ENCODE peak calls at places on chromosome 18, in eight cellular contexts. R is sigmoid colon, I is neural progenitor cell, T is GM12864, J is EL, Q is activated T-cell treated with anti-CD3 and anti-CD28 coated beads for 24 hours, S is ELF-1, G is NCI-H774. P is an unnamed sample.

GRCh38 chr18:45014047-45014501 is 333.4 kb downstream of the SETBP1 start:
- DNase-seq in S (peak; percentile 88), T (no peak), I (peak; percentile 32), R (no peak), G (no peak), Q (no peak), J (peak; percentile 88), P (no peak)

GRCh38 chr18:7514796-7515440 is 52.2 kb upstream of the PTPRM start:
- DNase-seq in R (no peak), G (no peak), T (no peak), S (peak; percentile 54), J (no peak), Q (no peak), I (peak; percentile 42), P (peak; percentile 22)

GRCh38 chr18:79577451-79578395 is 101.9 kb upstream of the CTDP1 start:
- DNase-seq in G (no peak), I (no peak), R (peak; percentile 66), S (no peak), J (no peak), T (no peak), Q (no peak), P (no peak)

GRCh38 chr18:21167641-21168372 is 56.2 kb upstream of the ROCK1 start:
- DNase-seq in G (peak; percentile 92), T (no peak), Q (no peak), I (peak; percentile 35), R (no peak), J (no peak), S (peak; percentile 79), P (peak; percentile 75)

GRCh38 chr18:79503406-79503805 is 107.7 kb downstream of the NFATC1 start:
- DNase-seq in J (no peak), S (no peak), Q (no peak), I (no peak), R (no peak), T (no peak), G (no peak), P (no peak)

GRCh38 chr18:13067966-13068365 is 76.8 kb downstream of the CEP192 start:
- DNase-seq in J (no peak), R (no peak), S (no peak), G (no peak), T (no peak), I (no peak), Q (no peak), P (no peak)

GRCh38 chr18:53702480-53702879 is 522.0 kb downstream of the MBD2 start:
- DNase-seq in J (no peak), R (no peak), S (no peak), T (no peak), Q (no peak), G (no peak), I (no peak), P (no peak)

GRCh38 chr18:34600118-34600517 is 110.0 kb upstream of the DTNA start:
- DNase-seq in I (no peak), J (no peak), S (no peak), R (no peak), Q (no peak), T (no peak), G (no peak), P (no peak)

GRCh38 chr18:79507076-79507545 is 111.4 kb downstream of the NFATC1 start:
- DNase-seq in J (peak; percentile 17), G (no peak), R (peak; percentile 88), S (peak; percentile 34), Q (no peak), I (no peak), T (no peak), P (no peak)

GRCh38 chr18:59516356-59517155 is 157.5 kb upstream of the LMAN1 start:
- DNase-seq in G (no peak), S (peak; percentile 88), J (peak; percentile 92), R (peak; percentile 79), Q (no peak), I (peak; percentile 18), T (no peak), P (no peak)

GRCh38 chr18:74217476-74218143 is 69.3 kb downstream of the TIMM21 start:
- DNase-seq in I (no peak), R (no peak), Q (no peak), S (no peak), G (no peak), T (no peak), J (no peak), P (no peak)

GRCh38 chr18:24632158-24632988 is 171.9 kb downstream of the HRH4 start:
- DNase-seq in S (no peak), T (no peak), J (no peak), I (peak; percentile 13), G (no peak), Q (no peak), R (no peak), P (no peak)

GRCh38 chr18:35201502-35201901 is 39.3 kb upstream of the ZNF397 start:
- DNase-seq in S (no peak), G (no peak), J (no peak), R (no peak), T (no peak), I (no peak), Q (no peak), P (no peak)

GRCh38 chr18:79873449-79874110 is 75.8 kb downstream of the KCNG2 start:
- DNase-seq in G (no peak), Q (no peak), R (no peak), J (no peak), I (no peak), T (no peak), S (peak; percentile 56), P (no peak)

GRCh38 chr18:63949068-63949737 is at the start of gene HMSD:
- DNase-seq in R (no peak), G (peak; percentile 90), T (no peak), I (peak; percentile 84), Q (peak; percentile 38), J (peak; percentile 68), S (peak; percentile 81), P (no peak)

GRCh38 chr18:2480536-2480935 is 90.8 kb downstream of the METTL4 start:
- DNase-seq in J (peak; percentile 8), I (no peak), T (no peak), G (no peak), R (no peak), Q (no peak), S (no peak), P (no peak)

GRCh38 chr18:34741401-34741800 is 31.3 kb downstream of the DTNA start:
- DNase-seq in S (no peak), R (no peak), G (no peak), I (no peak), J (no peak), Q (no peak), T (no peak), P (no peak)

GRCh38 chr18:51617572-51618260 is 420.2 kb upstream of the MEX3C start:
- DNase-seq in Q (no peak), T (no peak), I (no peak), S (no peak), R (no peak), J (no peak), G (no peak), P (no peak)